ENCODE peak calls at places on chromosomes 13 and 19, in nine cellular contexts. L, D, R, J, T, H, A, Z and K are unnamed samples.

GRCh38 chr13:42354246-42355117 is 82.5 kb downstream of the AKAP11 start:
- DNase-seq in L (no peak), D (no peak), R (peak), J (peak), T (no peak), H (peak), A (peak), Z (no peak), K (peak)

GRCh38 chr13:99356216-99357089 is 49.3 kb upstream of the GPR183 start:
- DNase-seq in L (no peak), D (no peak), R (peak), J (peak), T (peak), H (no peak), A (peak), Z (no peak), K (peak)

GRCh38 chr19:17090501-17091074 is 15.0 kb downstream of the MYO9B start:
- DNase-seq in L (no peak), D (no peak), R (no peak), J (peak), T (peak), H (no peak), A (peak), Z (no peak), K (peak)

GRCh38 chr19:1070931-1071791 is 4.2 kb downstream of the ARHGAP45 start:
- DNase-seq in L (no peak), D (no peak), R (no peak), J (peak), T (no peak), H (no peak), A (no peak), Z (no peak), K (no peak)

GRCh38 chr13:114259374-114259773 is 22.0 kb upstream of the UPF3A start:
- DNase-seq in L (no peak), D (no peak), R (no peak), J (no peak), T (no peak), H (no peak), A (no peak), Z (no peak), K (no peak)

GRCh38 chr13:36353001-36353400 is 6.8 kb upstream of the SPART start:
- DNase-seq in L (no peak), D (no peak), R (no peak), J (no peak), T (no peak), H (no peak), A (peak), Z (no peak), K (no peak)

GRCh38 chr13:102903659-102904407 is 58.0 kb downstream of the ERCC5 start:
- DNase-seq in L (no peak), D (no peak), R (no peak), J (peak), T (peak), H (no peak), A (no peak), Z (no peak), K (peak)

GRCh38 chr13:114135731-114136171 is 3.3 kb upstream of the RASA3 start:
- DNase-seq in L (no peak), D (peak), R (no peak), J (no peak), T (no peak), H (no peak), A (peak), Z (no peak), K (no peak)

GRCh38 chr13:79508224-79508961 is 27.4 kb downstream of the NDFIP2 start:
- DNase-seq in L (no peak), D (no peak), R (no peak), J (peak), T (no peak), H (no peak), A (no peak), Z (no peak), K (no peak)

GRCh38 chr19:1161716-1162115 is 12.4 kb downstream of the SBNO2 start:
- DNase-seq in L (no peak), D (no peak), R (no peak), J (peak), T (no peak), H (no peak), A (no peak), Z (no peak), K (no peak)

GRCh38 chr19:30222428-30222873 is 149.7 kb upstream of the ZNF536 start:
- DNase-seq in L (no peak), D (no peak), R (no peak), J (peak), T (peak), H (peak), A (no peak), Z (no peak), K (no peak)

GRCh38 chr19:29596885-29597525 is 9.1 kb upstream of the POP4 start:
- DNase-seq in L (no peak), D (no peak), R (no peak), J (peak), T (no peak), H (peak), A (no peak), Z (peak), K (peak)

GRCh38 chr13:90448466-90449037 is 898.9 kb upstream of the MIR17HG start:
- DNase-seq in L (no peak), D (no peak), R (no peak), J (peak), T (no peak), H (no peak), A (peak), Z (no peak), K (no peak)

GRCh38 chr13:53351040-53351439 is 322.4 kb downstream of the OLFM4 start:
- DNase-seq in L (no peak), D (no peak), R (no peak), J (no peak), T (no peak), H (no peak), A (no peak), Z (no peak), K (no peak)

GRCh38 chr13:88042489-88042888 is 371.3 kb downstream of the SLITRK5 start:
- DNase-seq in L (no peak), D (no peak), R (no peak), J (no peak), T (no peak), H (no peak), A (peak), Z (no peak), K (no peak)

GRCh38 chr19:13953021-13953531 is 767 bp downstream of the DCAF15 start:
- DNase-seq in L (no peak), D (no peak), R (no peak), J (peak), T (peak), H (no peak), A (peak), Z (no peak), K (no peak)

GRCh38 chr19:54684537-54684936 is 21.8 kb downstream of the LILRB4 start:
- DNase-seq in L (no peak), D (no peak), R (peak), J (peak), T (no peak), H (peak), A (peak), Z (peak), K (peak)

GRCh38 chr13:32284927-32285632 is 30.1 kb downstream of the ZAR1L start:
- DNase-seq in L (no peak), D (no peak), R (no peak), J (peak), T (no peak), H (no peak), A (peak), Z (no peak), K (peak)

GRCh38 chr19:55838251-55838650 is 1.9 kb downstream of the NLRP4 start:
- DNase-seq in L (no peak), D (no peak), R (no peak), J (no peak), T (no peak), H (no peak), A (no peak), Z (no peak), K (no peak)

GRCh38 chr13:21826214-21827015 is 155.5 kb downstream of the FGF9 start:
- DNase-seq in L (no peak), D (no peak), R (no peak), J (no peak), T (no peak), H (no peak), A (no peak), Z (peak), K (no peak)

GRCh38 chr13:110535526-110535925 is 26.0 kb downstream of the RAB20 start:
- DNase-seq in L (no peak), D (no peak), R (no peak), J (no peak), T (no peak), H (no peak), A (no peak), Z (no peak), K (no peak)

GRCh38 chr13:21324793-21325192 is 134.3 kb downstream of the ZDHHC20 start:
- DNase-seq in L (no peak), D (no peak), R (no peak), J (no peak), T (no peak), H (no peak), A (no peak), Z (no peak), K (no peak)

GRCh38 chr13:66362485-66362884 is 867.7 kb downstream of the PCDH9 start:
- DNase-seq in L (no peak), D (no peak), R (no peak), J (no peak), T (no peak), H (no peak), A (peak), Z (no peak), K (no peak)

GRCh38 chr19:16391301-16392055 is 66.9 kb downstream of the KLF2 start:
- DNase-seq in L (no peak), D (no peak), R (no peak), J (no peak), T (no peak), H (no peak), A (no peak), Z (no peak), K (no peak)

GRCh38 chr19:45440873-45441654 is 17.3 kb upstream of the ERCC1 start:
- DNase-seq in L (no peak), D (no peak), R (no peak), J (peak), T (no peak), H (peak), A (peak), Z (no peak), K (no peak)

GRCh38 chr13:91187522-91187921 is 160.0 kb upstream of the MIR17HG start:
- DNase-seq in L (no peak), D (no peak), R (no peak), J (no peak), T (no peak), H (no peak), A (no peak), Z (no peak), K (no peak)

GRCh38 chr13:28463481-28463880 is 31.4 kb downstream of the FLT1 start:
- DNase-seq in L (no peak), D (no peak), R (no peak), J (no peak), T (no peak), H (no peak), A (no peak), Z (no peak), K (no peak)